ENCODE peak calls at places on chromosomes 5 and 9, in eight cellular contexts. N is endothelial cell of umbilical vein, C is body of pancreas, Z is heart left ventricle, A is IMR-90, V is adrenal gland, G is tibial nerve, O is NB4. S is an unnamed sample.

GRCh38 chr9:120944434-120945125 is 18.0 kb upstream of the TRAF1 start:
- DNase-seq in V (no peak), N (no peak), A (no peak), O (peak), G (no peak), Z (no peak), C (no peak), S (no peak)

GRCh38 chr5:32642276-32643002 is 57.1 kb downstream of the SUB1 start:
- DNase-seq in Z (no peak), G (no peak), C (no peak), O (no peak), V (no peak), A (peak), N (no peak), S (no peak)

GRCh38 chr5:167294861-167295685 is 996.4 kb upstream of the WWC1 start:
- DNase-seq in G (no peak), O (no peak), N (peak), V (no peak), Z (no peak), C (no peak), A (peak), S (peak)

GRCh38 chr5:19172926-19173425 is 815.0 kb downstream of the CDH18 start:
- DNase-seq in Z (no peak), N (no peak), A (no peak), G (no peak), O (no peak), V (no peak), C (no peak), S (no peak)

GRCh38 chr5:149240354-149240998 is 31.2 kb upstream of the AFAP1L1 start:
- DNase-seq in G (no peak), A (no peak), Z (no peak), O (peak), C (no peak), N (no peak), V (no peak), S (no peak)

GRCh38 chr9:99140685-99141314 is 35.9 kb downstream of the TGFBR1 start:
- DNase-seq in O (peak), C (peak), V (peak), G (peak), A (peak), N (peak), Z (peak), S (peak)

GRCh38 chr9:135702002-135702721 is at the start of gene KCNT1:
- DNase-seq in V (peak), C (peak), A (peak), O (peak), G (peak), N (peak), Z (no peak), S (peak)

GRCh38 chr5:147453901-147454814 is 55.7 kb downstream of the DPYSL3 start:
- DNase-seq in A (peak), V (peak), Z (peak), N (peak), O (peak), C (peak), G (peak), S (peak)

GRCh38 chr5:139481122-139481533 is 1.4 kb downstream of the STING1 start:
- DNase-seq in C (no peak), V (no peak), N (peak), O (peak), Z (peak), A (no peak), G (no peak), S (no peak)

GRCh38 chr5:150036513-150036912 is 36.0 kb downstream of the HMGXB3 start:
- DNase-seq in C (no peak), O (no peak), N (no peak), V (peak), Z (peak), A (peak), G (no peak), S (peak)

GRCh38 chr5:1910861-1911772 is 28.4 kb upstream of the IRX4 start:
- DNase-seq in G (no peak), Z (no peak), O (no peak), N (no peak), V (no peak), C (no peak), A (no peak), S (no peak)

GRCh38 chr9:132154925-132155324 is 6.9 kb upstream of the NTNG2 start:
- DNase-seq in C (no peak), O (peak), Z (no peak), A (no peak), V (no peak), G (no peak), N (no peak), S (no peak)

GRCh38 chr5:100901851-100902341 is 1.2 kb downstream of the ST8SIA4 start:
- DNase-seq in Z (peak), G (peak), V (peak), A (no peak), C (no peak), O (peak), N (peak), S (no peak)

GRCh38 chr5:67516959-67517358 is 320.4 kb upstream of the CD180 start:
- DNase-seq in N (peak), V (no peak), A (no peak), Z (no peak), G (no peak), C (no peak), O (no peak), S (no peak)

GRCh38 chr5:82603280-82603987 is 325.3 kb upstream of the RPS23 start:
- DNase-seq in C (no peak), G (no peak), O (no peak), A (no peak), V (no peak), Z (no peak), N (no peak), S (no peak)

GRCh38 chr5:159258361-159258760 is 4.7 kb upstream of the UBLCP1 start:
- DNase-seq in O (no peak), G (no peak), C (no peak), Z (no peak), A (no peak), V (no peak), N (no peak), S (no peak)

GRCh38 chr5:168714046-168714445 is 134.9 kb upstream of the PANK3 start:
- DNase-seq in A (peak), Z (no peak), V (no peak), G (no peak), N (peak), O (no peak), C (no peak), S (peak)

GRCh38 chr5:57316798-57317327 is 143.0 kb downstream of the GPBP1 start:
- DNase-seq in G (no peak), Z (no peak), V (peak), O (peak), A (peak), N (peak), C (no peak), S (peak)

GRCh38 chr9:84789463-84789830 is 119.9 kb downstream of the NTRK2 start:
- DNase-seq in N (no peak), C (no peak), Z (no peak), G (no peak), O (no peak), A (no peak), V (no peak), S (no peak)

GRCh38 chr5:163571755-163572154 is 66.3 kb downstream of the MAT2B start:
- DNase-seq in Z (no peak), V (no peak), G (no peak), N (no peak), A (peak), O (no peak), C (no peak), S (peak)

GRCh38 chr5:120366047-120366446 is 98.1 kb upstream of the PRR16 start:
- DNase-seq in V (no peak), Z (no peak), C (no peak), O (no peak), N (no peak), A (peak), G (no peak), S (no peak)

GRCh38 chr5:41835625-41836024 is 34.6 kb downstream of the OXCT1 start:
- DNase-seq in C (no peak), O (peak), Z (peak), A (peak), N (peak), V (peak), G (peak), S (peak)

GRCh38 chr5:8176101-8176693 is 307.2 kb downstream of the MTRR start:
- DNase-seq in Z (no peak), G (peak), V (no peak), A (peak), N (no peak), C (no peak), O (peak), S (no peak)

GRCh38 chr9:121463026-121463827 is 36.4 kb downstream of the GGTA1 start:
- DNase-seq in C (peak), Z (peak), V (peak), G (peak), O (peak), N (peak), A (peak), S (peak)

GRCh38 chr9:81693639-81694378 is 4.5 kb upstream of the TLE1 start:
- DNase-seq in C (no peak), V (no peak), G (no peak), A (no peak), N (no peak), Z (no peak), O (no peak), S (no peak)

GRCh38 chr5:9953691-9954090 is 296.0 kb downstream of the ATPSCKMT start:
- DNase-seq in C (no peak), G (no peak), Z (no peak), O (no peak), V (no peak), N (no peak), A (no peak), S (no peak)

GRCh38 chr5:166013417-166013816 is 2278.0 kb upstream of the WWC1 start:
- DNase-seq in A (no peak), O (no peak), Z (no peak), V (no peak), G (no peak), N (no peak), C (no peak), S (no peak)

GRCh38 chr5:33049845-33050244 is 338.7 kb downstream of the NPR3 start:
- DNase-seq in O (no peak), Z (no peak), A (peak), V (peak), N (peak), C (no peak), G (no peak), S (peak)

GRCh38 chr5:98109561-98110006 is 663.9 kb upstream of the RGMB start:
- DNase-seq in Z (no peak), G (no peak), C (no peak), O (no peak), N (peak), V (no peak), A (peak), S (no peak)

GRCh38 chr5:81779125-81779934 is 28.4 kb upstream of the SSBP2 start:
- DNase-seq in Z (peak), O (peak), N (peak), V (peak), A (peak), C (peak), G (peak), S (peak)

DNA sequence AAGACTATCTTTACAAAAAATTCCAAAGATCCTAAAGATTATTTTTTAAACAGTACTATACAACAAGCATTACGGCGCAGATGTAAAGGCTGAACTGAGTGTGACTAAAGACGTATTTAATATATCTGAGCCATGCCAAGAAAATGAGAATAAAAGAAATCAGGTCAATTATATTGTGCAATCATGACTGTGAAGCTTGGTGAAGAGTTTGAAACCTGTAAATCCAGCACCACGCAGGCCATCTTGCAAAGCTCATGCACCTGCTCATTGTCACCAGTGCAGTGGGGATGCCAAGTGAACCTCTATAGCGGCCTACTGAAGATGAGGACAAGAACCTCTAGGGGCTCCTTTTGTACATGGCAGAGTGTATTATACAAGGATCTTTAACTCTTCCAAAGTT is 89.0 kb downstream of the ANKH start:
- DNase-seq in G (no peak), A (no peak), Z (no peak), N (no peak), C (no peak), O (no peak), V (no peak), S (no peak)
- TF ChIP-seq POLR2A in G (no peak), A (no peak), Z (no peak), N (no peak), C (no peak), O (no peak), V (no peak), S (no peak)

GRCh38 chr5:16837305-16837704 is 98.8 kb downstream of the MYO10 start:
- DNase-seq in O (no peak), G (no peak), A (no peak), Z (no peak), N (no peak), V (no peak), C (no peak), S (no peak)
- TF ChIP-seq POLR2A in O (no peak), G (no peak), A (no peak), Z (no peak), N (no peak), V (no peak), C (no peak), S (no peak)

DNA sequence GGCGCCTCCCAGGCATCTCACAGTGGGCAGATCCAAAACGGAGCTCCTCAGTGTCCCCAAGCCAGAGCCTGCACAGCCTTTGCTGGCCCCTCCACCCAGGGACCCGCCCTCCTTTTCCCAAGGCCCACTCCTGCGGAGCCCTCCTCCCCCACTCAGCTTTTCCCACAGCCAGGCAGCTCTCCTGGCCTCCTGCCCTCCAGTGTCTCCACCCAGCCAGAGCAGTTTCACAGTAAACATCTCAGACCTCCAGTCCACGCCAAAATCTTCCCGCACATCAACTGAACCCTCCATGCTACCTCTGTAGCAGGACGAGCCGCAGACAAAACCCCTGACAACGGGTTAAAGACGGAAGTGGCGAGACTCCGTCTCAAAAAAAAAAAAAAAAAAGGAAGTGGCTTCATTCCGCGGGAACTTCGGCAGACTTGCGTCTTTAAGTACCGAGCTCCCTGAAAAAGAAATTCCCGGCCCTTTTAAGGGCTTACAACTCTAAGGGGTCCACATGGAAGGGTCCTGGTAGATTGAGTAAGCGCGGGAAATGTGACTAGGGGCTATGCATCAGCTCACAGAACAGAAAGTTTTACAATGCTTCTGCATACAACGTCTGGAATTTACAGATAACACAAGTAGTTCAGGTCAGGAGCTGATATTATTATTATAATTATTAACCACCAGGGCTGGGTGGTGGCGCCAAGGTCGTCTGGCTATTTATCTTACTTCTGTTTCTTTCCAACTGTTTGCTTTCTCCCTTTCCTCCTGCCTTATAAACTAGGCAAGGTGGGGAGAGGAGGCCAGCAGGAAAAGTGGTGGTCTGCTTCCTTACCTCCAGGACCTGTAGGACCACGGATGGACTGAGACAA is 11.4 kb upstream of the GRIN1 start:
- DNase-seq in G (no peak), Z (no peak), N (peak), V (no peak), C (peak), O (peak), A (no peak), S (no peak)
- TF ChIP-seq POLR2A in G (no peak), Z (no peak), N (no peak), V (no peak), C (peak), O (peak), A (no peak), S (no peak)

GRCh38 chr9:137498720-137499150 is 39.6 kb upstream of the NSMF start:
- DNase-seq in O (no peak), Z (no peak), A (no peak), C (no peak), V (no peak), G (no peak), N (no peak), S (no peak)
- TF ChIP-seq POLR2A in O (no peak), Z (no peak), A (no peak), C (no peak), V (no peak), G (no peak), N (no peak), S (no peak)

DNA sequence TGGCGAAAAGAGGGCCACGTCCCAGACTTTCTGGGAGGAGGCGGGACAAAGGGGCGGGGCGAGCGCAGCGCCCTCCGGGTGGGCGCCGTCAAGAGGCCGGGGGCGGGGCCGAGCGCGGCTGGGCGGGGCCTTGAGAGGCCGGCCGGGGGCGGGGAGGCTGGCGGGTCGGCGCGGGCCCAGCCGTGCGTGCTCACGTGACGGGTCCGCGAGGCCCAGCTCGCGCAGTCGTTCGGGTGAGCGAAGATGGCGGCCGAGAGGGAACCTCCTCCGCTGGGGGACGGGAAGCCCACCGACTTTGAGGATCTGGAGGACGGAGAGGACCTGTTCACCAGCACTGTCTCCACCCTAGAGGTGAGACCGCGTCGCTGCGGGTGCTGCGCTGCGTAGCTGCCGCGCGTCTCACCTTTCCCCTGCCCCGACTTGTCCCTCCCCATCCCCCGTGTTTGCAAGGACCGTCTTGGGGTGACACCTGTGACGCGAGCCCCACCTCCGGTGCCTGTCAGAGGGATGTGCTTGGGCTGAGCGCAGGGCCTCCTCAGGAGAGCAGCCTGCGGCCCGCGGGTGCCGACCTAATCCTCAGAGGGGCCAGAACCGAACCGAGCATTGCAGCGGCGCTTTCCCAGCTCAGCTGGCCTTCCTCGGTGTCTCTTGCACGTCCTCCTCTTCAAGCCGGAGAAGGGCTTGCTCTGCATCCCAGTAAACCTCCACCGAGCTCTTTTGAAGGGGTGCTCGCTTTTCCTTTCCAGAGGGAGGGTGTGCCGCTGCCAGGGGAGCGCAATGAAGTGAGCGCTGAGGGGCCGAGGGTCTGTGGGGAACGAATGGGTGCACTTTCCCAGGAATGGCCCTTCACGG is at the start of gene SNX2:
- DNase-seq in C (peak), A (peak), Z (peak), N (peak), G (peak), V (peak), O (peak), S (peak)
- TF ChIP-seq POLR2A in C (peak), A (peak), Z (no peak), N (peak), G (peak), V (peak), O (peak), S (peak)

DNA sequence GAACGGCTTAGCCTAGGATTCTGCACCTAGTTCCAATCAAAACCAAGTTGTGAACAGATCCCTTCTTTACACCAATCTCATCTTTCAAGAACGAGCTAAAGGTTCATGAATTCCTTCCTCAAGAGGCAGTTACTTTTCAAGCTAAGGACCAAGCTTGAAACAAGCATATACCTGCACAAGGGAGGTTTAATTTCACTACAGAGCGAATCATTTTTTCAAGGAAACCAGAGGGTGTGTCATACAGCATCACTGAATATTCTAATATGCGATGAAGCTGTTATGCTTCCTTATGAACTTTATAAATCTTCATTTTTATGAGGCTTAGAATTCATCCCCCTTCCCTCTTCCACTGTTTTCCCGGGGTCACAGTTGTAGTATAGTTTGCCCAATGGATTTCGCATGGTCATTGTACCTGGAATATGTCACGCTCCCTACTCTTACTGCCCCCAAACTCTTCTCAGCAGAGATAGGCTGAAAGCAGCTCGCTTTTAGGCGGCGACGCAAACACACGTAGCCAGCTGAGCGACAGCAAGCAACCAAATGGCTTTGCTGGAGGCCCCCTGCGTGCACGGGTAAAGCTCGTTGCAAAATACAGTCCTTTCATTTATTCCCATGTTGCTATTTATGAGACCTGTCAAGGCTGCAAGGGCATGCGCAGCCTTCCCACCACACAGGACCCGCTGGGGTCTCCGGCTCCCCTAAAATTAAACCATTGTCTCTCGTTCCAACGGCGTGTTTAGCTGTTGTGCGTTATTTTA is 832 bp downstream of the LMBRD2 start:
- DNase-seq in V (peak), C (peak), G (no peak), N (peak), A (peak), O (peak), Z (peak), S (peak)
- TF ChIP-seq POLR2A in V (peak), C (no peak), G (no peak), N (no peak), A (no peak), O (peak), Z (no peak), S (no peak)

GRCh38 chr5:73814234-73814846 is 188.3 kb downstream of the ARHGEF28 start:
- DNase-seq in V (no peak), A (no peak), Z (no peak), C (no peak), N (no peak), G (no peak), O (no peak), S (no peak)

GRCh38 chr5:73812962-73813588 is 187.1 kb downstream of the ARHGEF28 start:
- DNase-seq in A (no peak), Z (no peak), N (no peak), C (no peak), V (no peak), O (no peak), G (no peak), S (no peak)

GRCh38 chr5:73812457-73812856 is 186.5 kb downstream of the ARHGEF28 start:
- DNase-seq in C (no peak), N (no peak), O (no peak), V (no peak), G (no peak), A (no peak), Z (no peak), S (no peak)

GRCh38 chr5:73808916-73809315 is 182.9 kb downstream of the ARHGEF28 start:
- DNase-seq in N (no peak), O (no peak), C (no peak), A (no peak), Z (no peak), V (no peak), G (no peak), S (no peak)
- TF ChIP-seq POLR2A in N (no peak), O (no peak), C (no peak), A (no peak), Z (no peak), V (no peak), G (no peak), S (no peak)